ENCODE peak calls at places on chromosomes 4 and X, in ten cellular contexts. G is stomach; S is CD8-positive, alpha-beta T cell; T is left lung; J is psoas muscle; Q is pancreas; H is GM23338; C is tibial artery; N is neural progenitor cell; A is uterus. Y is an unnamed sample. For H3K4me1, the result is how much of the 10 kb centered on the place peaks cover.

GRCh38 chrX:107714196-107714811 is 61.3 kb downstream of the TSC22D3 start:
- DNase-seq in G (no peak), S (no peak), T (no peak), J (peak), Q (no peak), H (no peak), C (peak), N (no peak), A (no peak), Y (no peak)

GRCh38 chrX:120365320-120365719 is 3.4 kb downstream of the ATP1B4 start:
- DNase-seq in G (peak), S (peak), T (peak), J (peak), Q (peak), H (peak), C (no peak), N (peak), A (peak), Y (peak)

GRCh38 chr4:71156616-71157015 is 163.2 kb downstream of the DCK start:
- DNase-seq in G (no peak), S (no peak), T (no peak), J (no peak), Q (no peak), H (no peak), C (no peak), N (no peak), A (no peak), Y (no peak)

GRCh38 chr4:146202665-146203064 is 11.7 kb upstream of the REELD1 start:
- DNase-seq in G (no peak), S (no peak), T (no peak), J (no peak), Q (no peak), H (no peak), C (no peak), N (no peak), A (no peak), Y (no peak)

GRCh38 chrX:16640823-16641222 is 9.1 kb upstream of the S100G start:
- DNase-seq in G (no peak), S (no peak), T (no peak), J (no peak), Q (no peak), H (no peak), C (no peak), N (no peak), A (no peak), Y (no peak)

GRCh38 chr4:11497212-11497806 is 68.6 kb upstream of the HS3ST1 start:
- DNase-seq in G (no peak), S (no peak), T (no peak), J (no peak), Q (no peak), H (peak), C (no peak), N (no peak), A (no peak), Y (no peak)

GRCh38 chrX:24494544-24495113 is 29.5 kb downstream of the PDK3 start:
- DNase-seq in G (no peak), S (no peak), T (no peak), J (no peak), Q (peak), H (no peak), C (no peak), N (peak), A (no peak), Y (peak)

GRCh38 chr4:16075975-16076757 is 7.7 kb downstream of the PROM1 start:
- DNase-seq in G (no peak), S (no peak), T (no peak), J (no peak), Q (no peak), H (no peak), C (no peak), N (no peak), A (no peak), Y (no peak)

GRCh38 chrX:45619290-45619689 is 418.6 kb upstream of the DIPK2B start:
- DNase-seq in G (no peak), S (no peak), T (no peak), J (no peak), Q (no peak), H (no peak), C (no peak), N (peak), A (no peak), Y (no peak)

GRCh38 chr4:127632420-127633403 is at the start of gene INTU:
- DNase-seq in G (peak), S (no peak), T (peak), J (peak), Q (peak), H (peak), C (peak), N (peak), A (peak), Y (peak)

GRCh38 chr4:38889143-38889542 is 21.5 kb downstream of the FAM114A1 start:
- DNase-seq in G (no peak), S (no peak), T (no peak), J (no peak), Q (no peak), H (no peak), C (no peak), N (no peak), A (no peak), Y (peak)

GRCh38 chr4:109947457-109947856 is 34.8 kb downstream of the EGF start:
- DNase-seq in G (no peak), S (no peak), T (no peak), J (no peak), Q (no peak), H (no peak), C (no peak), N (no peak), A (no peak), Y (no peak)

GRCh38 chr4:8192748-8193738 is 6.0 kb upstream of the SH3TC1 start:
- DNase-seq in G (peak), S (no peak), T (peak), J (peak), Q (peak), H (no peak), C (no peak), N (no peak), A (no peak), Y (peak)

GRCh38 chr4:15413010-15413622 is 14.7 kb upstream of the C1QTNF7 start:
- DNase-seq in G (no peak), S (no peak), T (no peak), J (no peak), Q (no peak), H (no peak), C (no peak), N (no peak), A (no peak), Y (no peak)

GRCh38 chrX:42107495-42108139 is 184.3 kb upstream of the CASK start:
- DNase-seq in G (no peak), S (no peak), T (no peak), J (no peak), Q (no peak), H (no peak), C (no peak), N (no peak), A (no peak), Y (no peak)

GRCh38 chr4:100649478-100649877 is 131.7 kb upstream of the EMCN start:
- DNase-seq in G (no peak), S (no peak), T (no peak), J (no peak), Q (no peak), H (no peak), C (no peak), N (no peak), A (no peak), Y (no peak)

GRCh38 chr4:180947421-180947820 is 1295.8 kb upstream of the TENM3 start:
- DNase-seq in G (no peak), S (no peak), T (no peak), J (no peak), Q (no peak), H (no peak), C (no peak), N (peak), A (no peak), Y (peak)

GRCh38 chr4:80370635-80371034 is 35.1 kb downstream of the CFAP299 start:
- DNase-seq in G (no peak), S (no peak), T (peak), J (no peak), Q (no peak), H (no peak), C (no peak), N (no peak), A (no peak), Y (no peak)

GRCh38 chr4:80367737-80368136 is 32.2 kb downstream of the CFAP299 start:
- DNase-seq in G (no peak), S (no peak), T (no peak), J (no peak), Q (no peak), H (no peak), C (no peak), N (no peak), A (no peak), Y (no peak)

GRCh38 chr4:80362578-80363181 is 27.1 kb downstream of the CFAP299 start:
- DNase-seq in G (no peak), S (peak), T (peak), J (no peak), Q (no peak), H (peak), C (no peak), N (peak), A (no peak), Y (peak)

GRCh38 chr4:80361329-80361900 is 25.9 kb downstream of the CFAP299 start:
- DNase-seq in G (no peak), S (no peak), T (no peak), J (no peak), Q (no peak), H (peak), C (no peak), N (peak), A (no peak), Y (peak)

GRCh38 chr4:80365928-80366327 is 30.4 kb downstream of the CFAP299 start:
- DNase-seq in G (peak), S (peak), T (no peak), J (peak), Q (peak), H (peak), C (no peak), N (peak), A (no peak), Y (peak)
- H3K27ac ChIP-seq in G (no peak), S (no peak), T (no peak), J (no peak), Q (no peak), H (no peak), C (no peak), N (no peak), A (no peak), Y (no peak)

DNA sequence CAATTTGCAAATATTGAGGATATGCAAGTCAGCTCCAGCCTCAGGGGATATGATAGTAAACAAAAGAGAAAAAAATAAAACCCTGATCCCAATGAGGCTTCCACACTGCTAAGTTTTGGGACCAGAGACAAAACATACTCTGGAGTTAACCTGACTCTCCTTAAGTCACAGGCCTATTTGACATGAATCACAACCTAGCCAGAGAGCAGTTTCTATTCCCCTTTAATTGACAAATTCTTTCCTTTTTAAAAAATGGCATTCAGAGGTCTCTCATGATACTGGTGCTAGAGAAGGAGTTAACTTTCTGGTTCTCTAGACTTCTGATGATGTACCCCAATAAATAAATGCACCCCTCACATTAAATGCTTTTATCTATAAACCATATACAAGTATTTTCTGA is 8.8 kb downstream of the ACSL1 start:
- DNase-seq in G (no peak), S (no peak), T (no peak), J (no peak), Q (no peak), H (no peak), C (no peak), N (no peak), A (no peak), Y (no peak)
- H3K4me1 ChIP-seq in G (half or more), S (under half), T (under half), J (half or more), Q (under half), H (under half), C (under half), N (under half), A (under half), Y (under half)

GRCh38 chrX:18146009-18146408 is 74.7 kb downstream of the BEND2 start:
- DNase-seq in G (no peak), S (no peak), T (no peak), J (no peak), Q (no peak), H (no peak), C (no peak), N (no peak), A (no peak), Y (no peak)

GRCh38 chrX:18146954-18147353 is 73.7 kb downstream of the BEND2 start:
- DNase-seq in G (no peak), S (no peak), T (no peak), J (no peak), Q (no peak), H (peak), C (no peak), N (peak), A (no peak), Y (peak)

GRCh38 chrX:18149454-18149853 is 71.2 kb downstream of the BEND2 start:
- DNase-seq in G (no peak), S (no peak), T (no peak), J (no peak), Q (no peak), H (no peak), C (no peak), N (no peak), A (no peak), Y (no peak)

GRCh38 chrX:18151157-18151556 is 69.5 kb downstream of the BEND2 start:
- DNase-seq in G (no peak), S (no peak), T (no peak), J (no peak), Q (no peak), H (no peak), C (no peak), N (no peak), A (no peak), Y (no peak)

DNA sequence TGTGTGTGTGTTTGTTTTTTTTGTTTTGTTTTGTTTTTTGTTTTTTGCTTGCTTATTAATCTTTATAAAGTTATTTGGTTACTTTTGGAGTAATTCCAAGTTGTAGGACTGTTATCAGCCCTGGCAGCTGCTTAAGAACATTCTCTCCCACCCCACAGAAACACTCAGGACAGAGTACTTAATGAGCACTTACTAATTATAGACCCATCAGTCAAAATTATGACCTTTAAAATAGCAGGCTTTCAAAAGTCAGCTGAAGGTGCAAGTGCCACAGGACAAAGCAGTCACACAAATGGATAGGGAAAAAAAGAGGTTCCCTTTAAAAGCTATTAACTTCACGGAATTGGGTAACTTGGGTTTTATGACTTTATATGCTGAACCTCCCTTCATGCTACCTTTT is 69.0 kb downstream of the BEND2 start:
- DNase-seq in G (no peak), S (no peak), T (no peak), J (no peak), Q (no peak), H (no peak), C (no peak), N (no peak), A (no peak), Y (no peak)
- H3K27ac ChIP-seq in G (no peak), S (no peak), T (no peak), J (no peak), Q (no peak), H (no peak), C (no peak), N (no peak), A (no peak), Y (no peak)

GRCh38 chrX:48919947-48920712 is 1.3 kb upstream of the PIM2 start:
- DNase-seq in G (no peak), S (no peak), T (no peak), J (no peak), Q (no peak), H (no peak), C (no peak), N (no peak), A (no peak), Y (no peak)
- H3K4me1 ChIP-seq in G (under half), S (half or more), T (under half), J (under half), Q (under half), H (under half), C (under half), N (under half), A (under half), Y (under half)

DNA sequence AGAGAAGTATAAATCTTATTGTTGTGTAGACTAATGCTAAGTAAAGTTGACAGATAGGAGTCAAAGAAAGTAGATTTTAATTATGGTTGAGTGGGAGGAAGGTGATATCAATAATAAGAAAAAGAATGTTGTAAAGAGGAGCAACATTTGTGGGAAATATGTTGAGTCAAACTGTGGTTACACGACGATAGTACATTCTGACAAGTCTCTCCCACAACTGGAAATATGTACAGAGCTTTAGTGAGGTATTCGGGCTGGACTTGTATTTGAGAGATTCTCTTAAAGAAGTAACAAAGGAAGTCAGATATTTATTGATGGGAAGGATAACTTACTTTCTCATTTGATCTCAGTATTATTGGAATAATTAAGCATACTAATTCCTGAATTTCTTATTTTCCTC is 525.3 kb upstream of the MAGEB2 start:
- DNase-seq in G (no peak), S (no peak), T (no peak), J (no peak), Q (no peak), H (no peak), C (no peak), N (no peak), A (no peak), Y (no peak)
- H3K27ac ChIP-seq in G (no peak), S (no peak), T (no peak), J (no peak), Q (no peak), H (no peak), C (no peak), N (no peak), A (no peak), Y (no peak)

GRCh38 chr4:122959441-122959840 is 37.0 kb upstream of the NUDT6 start:
- DNase-seq in G (no peak), S (no peak), T (no peak), J (no peak), Q (no peak), H (no peak), C (no peak), N (no peak), A (no peak), Y (no peak)

GRCh38 chr4:122958505-122958904 is 36.1 kb upstream of the NUDT6 start:
- DNase-seq in G (no peak), S (no peak), T (no peak), J (no peak), Q (no peak), H (peak), C (no peak), N (no peak), A (no peak), Y (no peak)

GRCh38 chr4:122960298-122960985 is 38.0 kb upstream of the NUDT6 start:
- DNase-seq in G (no peak), S (no peak), T (no peak), J (no peak), Q (no peak), H (no peak), C (no peak), N (no peak), A (no peak), Y (no peak)

GRCh38 chr4:122966201-122966600 is 43.8 kb upstream of the NUDT6 start:
- DNase-seq in G (no peak), S (no peak), T (no peak), J (no peak), Q (no peak), H (no peak), C (no peak), N (no peak), A (no peak), Y (no peak)

GRCh38 chr4:122963222-122963621 is 40.8 kb upstream of the NUDT6 start:
- DNase-seq in G (no peak), S (no peak), T (no peak), J (no peak), Q (no peak), H (no peak), C (no peak), N (no peak), A (no peak), Y (no peak)
- H3K4me1 ChIP-seq in G (under half), S (under half), T (under half), J (under half), Q (under half), H (under half), C (under half), N (under half), A (under half), Y (under half)

Y was measured in SJCRH30.